ENCODE peak calls at places on chromosomes 12 and 14, in seven cellular contexts. D is heart right ventricle, U is uterus, G is GM12865, T is body of pancreas, Y is lower leg skin, Z is fibroblast of mammary gland. P is an unnamed sample.

GRCh38 chr12:62816624-62817023 is 118.3 kb downstream of the PPM1H start:
- DNase-seq in D (no peak), U (no peak), G (no peak), T (no peak), Y (no peak), Z (no peak), P (no peak)

GRCh38 chr14:26255213-26255612 is 342.6 kb downstream of the NOVA1 start:
- DNase-seq in D (no peak), U (no peak), G (no peak), T (no peak), Y (peak; percentile 15), Z (peak; percentile 68), P (peak; percentile 0)

GRCh38 chr14:39107624-39108023 is 4.6 kb upstream of the SEC23A start:
- DNase-seq in D (no peak), U (no peak), G (peak; percentile 68), T (no peak), Y (no peak), Z (peak; percentile 63), P (peak; percentile 10)

GRCh38 chr12:125533434-125534029 is 468.3 kb downstream of the AACS start:
- DNase-seq in D (peak; percentile 19), U (no peak), G (peak; percentile 35), T (peak; percentile 34), Y (no peak), Z (no peak), P (no peak)

GRCh38 chr12:109719123-109720022 is 5.7 kb downstream of the FAM222A start:
- DNase-seq in D (no peak), U (no peak), G (no peak), T (no peak), Y (no peak), Z (no peak), P (no peak)

GRCh38 chr14:74733241-74733640 is 20.3 kb downstream of the FCF1 start:
- DNase-seq in D (no peak), U (no peak), G (no peak), T (no peak), Y (no peak), Z (no peak), P (no peak)

GRCh38 chr12:85642810-85643209 is 193.4 kb downstream of the RASSF9 start:
- DNase-seq in D (no peak), U (no peak), G (peak; percentile 9), T (no peak), Y (no peak), Z (peak; percentile 65), P (peak; percentile 92)

GRCh38 chr12:73352826-73353225 is 1080.7 kb downstream of the TRHDE start:
- DNase-seq in D (no peak), U (no peak), G (no peak), T (no peak), Y (no peak), Z (no peak), P (no peak)

GRCh38 chr12:79250186-79250585 is 385.6 kb downstream of the SYT1 start:
- DNase-seq in D (no peak), U (no peak), G (no peak), T (no peak), Y (no peak), Z (peak; percentile 45), P (peak; percentile 11)

GRCh38 chr12:99918003-99918402 is 66.7 kb downstream of the ANKS1B start:
- DNase-seq in D (no peak), U (no peak), G (no peak), T (peak; percentile 20), Y (peak; percentile 25), Z (peak; percentile 97), P (no peak)

GRCh38 chr12:39764944-39765560 is 145.4 kb upstream of the ABCD2 start:
- DNase-seq in D (no peak), U (no peak), G (peak; percentile 53), T (peak; percentile 20), Y (no peak), Z (peak; percentile 61), P (peak; percentile 59)

GRCh38 chr14:101495827-101496778 is 65.2 kb upstream of the DIO3 start:
- DNase-seq in D (no peak), U (peak; percentile 9), G (no peak), T (peak; percentile 37), Y (no peak), Z (no peak), P (no peak)

GRCh38 chr12:51897181-51897580 is 9.3 kb downstream of the ANKRD33 start:
- DNase-seq in D (peak; percentile 47), U (no peak), G (no peak), T (no peak), Y (no peak), Z (no peak), P (peak; percentile 34)

GRCh38 chr12:12474471-12474928 is 88.2 kb downstream of the DUSP16 start:
- DNase-seq in D (no peak), U (no peak), G (no peak), T (no peak), Y (no peak), Z (no peak), P (no peak)

GRCh38 chr12:10305411-10305810 is 2.3 kb upstream of the KLRD1 start:
- DNase-seq in D (no peak), U (no peak), G (no peak), T (no peak), Y (no peak), Z (no peak), P (no peak)

GRCh38 chr12:46942579-46942978 is 116.8 kb upstream of the SLC38A4 start:
- DNase-seq in D (no peak), U (no peak), G (no peak), T (no peak), Y (no peak), Z (peak; percentile 27), P (no peak)

GRCh38 chr12:46944771-46945170 is 119.0 kb upstream of the SLC38A4 start:
- DNase-seq in D (no peak), U (no peak), G (no peak), T (no peak), Y (no peak), Z (peak; percentile 12), P (no peak)

GRCh38 chr12:46946137-46946536 is 120.3 kb upstream of the SLC38A4 start:
- DNase-seq in D (no peak), U (no peak), G (no peak), T (no peak), Y (no peak), Z (peak; percentile 74), P (peak; percentile 82)

GRCh38 chr12:46945591-46945990 is 119.8 kb upstream of the SLC38A4 start:
- DNase-seq in D (no peak), U (no peak), G (no peak), T (no peak), Y (no peak), Z (no peak), P (no peak)

GRCh38 chr12:46944104-46944503 is 118.3 kb upstream of the SLC38A4 start:
- DNase-seq in D (no peak), U (no peak), G (no peak), T (peak; percentile 12), Y (no peak), Z (peak; percentile 81), P (peak; percentile 53)
- TF ChIP-seq CTCF in D (no peak), U (no peak), G (no peak), T (no peak), Y (no peak), Z (peak; percentile 43), P (peak; percentile 34)

DNA sequence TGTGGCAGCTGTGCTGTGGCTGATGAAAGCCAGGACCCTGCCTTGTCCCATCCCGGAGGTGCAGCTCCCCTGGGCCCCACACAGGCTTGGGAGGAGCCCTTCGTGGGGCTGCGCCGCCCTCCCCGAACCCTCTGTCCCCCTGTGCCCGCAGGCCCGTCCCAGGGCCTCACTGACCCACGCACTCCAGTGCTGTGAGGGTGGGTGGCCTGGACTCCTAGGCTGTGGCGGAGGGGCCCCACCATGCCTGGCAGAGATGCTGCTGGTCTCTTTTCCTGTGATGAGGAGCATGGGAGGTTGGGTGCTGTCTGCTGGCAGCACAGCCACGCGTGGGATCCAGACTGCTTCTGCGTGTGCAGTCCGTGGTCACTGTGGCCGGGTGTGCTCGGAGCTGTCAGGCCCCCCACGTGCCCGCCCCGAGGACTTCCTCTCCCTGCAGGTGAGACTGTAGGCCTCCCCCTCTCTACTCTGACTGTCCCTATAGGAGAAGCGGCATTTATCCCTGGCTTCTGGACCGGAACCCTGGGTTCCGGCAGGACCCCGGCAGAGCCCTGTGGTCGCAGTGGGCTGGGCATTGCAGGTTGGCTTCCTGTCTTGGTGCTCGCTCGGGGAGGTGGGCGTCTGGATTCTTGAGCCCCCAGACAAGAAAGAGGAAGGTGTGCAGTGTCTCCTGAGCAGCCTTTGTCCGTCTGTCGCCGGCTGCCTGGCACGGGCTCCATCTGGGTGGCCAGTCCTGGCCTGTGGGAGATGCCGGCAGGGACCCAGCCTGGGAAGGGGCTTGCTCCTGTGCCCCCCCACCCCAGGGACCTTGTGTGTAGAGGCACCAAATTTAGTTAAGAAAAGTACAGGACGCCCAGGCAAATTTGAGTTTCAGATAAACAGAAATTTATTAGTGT is 2.3 kb downstream of the MTA1 start:
- DNase-seq in D (no peak), U (no peak), G (peak; percentile 30), T (no peak), Y (no peak), Z (no peak), P (no peak)
- H3K4me3 ChIP-seq in D (peak overlapping the region; percentile 84), U (no peak overlapping the region), G (peak overlapping the region; percentile 91), T (no peak overlapping the region), Y (no peak overlapping the region), Z (peak overlapping the region; percentile 79), P (peak overlapping the region; percentile 79)

GRCh38 chr14:20412876-20413784 is at the start of gene TEP1:
- DNase-seq in D (peak; percentile 89), U (peak; percentile 84), G (peak; percentile 87), T (peak; percentile 90), Y (peak; percentile 89), Z (peak; percentile 72), P (peak; percentile 94)

GRCh38 chr14:20415723-20416622 is 2.7 kb upstream of the TEP1 start:
- DNase-seq in D (no peak), U (no peak), G (peak; percentile 79), T (peak; percentile 23), Y (peak; percentile 40), Z (peak; percentile 65), P (no peak)

GRCh38 chr14:20417250-20418186 is 4.2 kb upstream of the TEP1 start:
- DNase-seq in D (no peak), U (no peak), G (no peak), T (no peak), Y (no peak), Z (no peak), P (no peak)

GRCh38 chr14:20412422-20412821 is 879 bp downstream of the TEP1 start:
- DNase-seq in D (no peak), U (no peak), G (peak; percentile 75), T (no peak), Y (no peak), Z (no peak), P (no peak)

DNA sequence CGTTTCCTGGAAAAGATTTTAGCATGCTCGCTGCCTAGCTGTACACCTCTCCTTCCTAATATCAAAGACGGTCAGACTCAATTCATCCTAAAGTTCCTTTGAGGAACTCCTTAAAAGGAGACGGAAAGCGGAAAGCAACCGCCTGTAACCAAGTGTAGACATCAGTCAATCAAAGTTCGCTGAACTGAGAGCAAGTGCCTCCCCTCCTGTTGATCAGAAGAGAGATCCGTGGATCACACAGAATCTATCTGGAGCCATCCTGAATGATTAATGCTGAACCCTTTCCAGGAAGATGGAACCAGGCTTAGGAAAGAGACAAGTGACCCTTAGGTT is 450 bp upstream of the TEP1 start:
- DNase-seq in D (no peak), U (no peak), G (peak; percentile 67), T (no peak), Y (no peak), Z (no peak), P (no peak)
- TF ChIP-seq CTCF in D (no peak), U (no peak), G (no peak), T (no peak), Y (no peak), Z (no peak), P (no peak)

DNA sequence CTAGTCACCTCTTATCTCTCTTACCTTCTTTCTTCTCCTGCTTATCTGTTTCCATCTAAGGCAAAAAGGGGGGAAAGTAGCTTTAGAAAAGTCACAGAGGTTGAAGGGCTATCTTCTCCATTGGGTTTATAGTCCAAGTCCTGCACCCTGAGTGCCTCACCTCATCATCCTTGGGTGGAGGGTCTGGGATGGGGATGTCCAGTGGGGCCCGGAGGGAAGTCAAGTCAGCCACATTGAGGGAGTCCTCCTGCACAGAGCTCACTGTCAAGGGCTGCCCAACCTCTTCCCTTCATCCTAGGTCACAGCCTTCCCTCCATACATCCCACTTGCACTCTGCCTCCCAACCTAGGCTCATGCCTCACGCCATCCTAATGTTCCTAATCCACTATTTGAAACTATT is 1.2 kb downstream of the PSME2 start:
- DNase-seq in D (no peak), U (no peak), G (no peak), T (no peak), Y (no peak), Z (no peak), P (no peak)
- H3K4me3 ChIP-seq in D (peak overlapping the region; percentile 75), U (no peak overlapping the region), G (peak overlapping the region; percentile 96), T (no peak overlapping the region), Y (no peak overlapping the region), Z (peak overlapping the region; percentile 73), P (peak overlapping the region; percentile 90)

P was measured in foreskin fibroblast.